ENCODE peak calls at places on chromosomes 6 and 20, in six cellular contexts. T, Y, L, W, C and E are unnamed samples. For H3K9me3 and H3K27me3, the result is how much of the 10 kb centered on the place peaks cover.

GRCh38 chr6:155186052-155186658 is 77.7 kb upstream of the CLDN20 start:
- DNase-seq in T (peak), Y (no peak), L (no peak), W (no peak), C (no peak), E (no peak)

GRCh38 chr20:40477805-40478204 is 211.2 kb downstream of the MAFB start:
- DNase-seq in T (no peak), Y (no peak), L (no peak), W (no peak), C (no peak), E (no peak)

GRCh38 chr6:64988148-64988547 is 718.9 kb downstream of the EYS start:
- DNase-seq in T (peak), Y (no peak), L (no peak), W (no peak), C (no peak), E (no peak)

GRCh38 chr6:136969930-136970329 is 47.8 kb downstream of the SLC35D3 start:
- DNase-seq in T (no peak), Y (no peak), L (no peak), W (no peak), C (no peak), E (no peak)

GRCh38 chr6:135586844-135587243 is 89.3 kb upstream of the AHI1 start:
- DNase-seq in T (peak), Y (peak), L (no peak), W (no peak), C (no peak), E (no peak)

GRCh38 chr6:105769987-105770386 is 316.1 kb upstream of the PRDM1 start:
- DNase-seq in T (peak), Y (no peak), L (no peak), W (no peak), C (no peak), E (no peak)

GRCh38 chr6:130776287-130776925 is 50.8 kb upstream of the SMLR1 start:
- DNase-seq in T (no peak), Y (no peak), L (no peak), W (no peak), C (no peak), E (no peak)

GRCh38 chr6:150666071-150666470 is 66.4 kb downstream of the PLEKHG1 start:
- DNase-seq in T (no peak), Y (no peak), L (no peak), W (no peak), C (peak), E (no peak)

GRCh38 chr6:18997375-18997826 is 610.3 kb downstream of the RNF144B start:
- DNase-seq in T (peak), Y (no peak), L (peak), W (no peak), C (no peak), E (no peak)

GRCh38 chr20:63215101-63216040 is 560 bp downstream of the YTHDF1 start:
- DNase-seq in T (peak), Y (no peak), L (peak), W (no peak), C (no peak), E (no peak)

GRCh38 chr6:124260337-124260736 is 456.7 kb downstream of the NKAIN2 start:
- DNase-seq in T (no peak), Y (no peak), L (no peak), W (no peak), C (no peak), E (no peak)

GRCh38 chr20:37042986-37043972 is 52.5 kb downstream of the RBL1 start:
- DNase-seq in T (no peak), Y (no peak), L (no peak), W (no peak), C (no peak), E (no peak)

GRCh38 chr20:6583134-6583738 is 184.2 kb upstream of the BMP2 start:
- DNase-seq in T (peak), Y (peak), L (peak), W (no peak), C (peak), E (no peak)

GRCh38 chr20:57622579-57623381 is 2.6 kb upstream of the ZBP1 start:
- DNase-seq in T (peak), Y (peak), L (peak), W (no peak), C (no peak), E (no peak)

GRCh38 chr20:47885909-47886453 is 100.7 kb upstream of the SULF2 start:
- DNase-seq in T (no peak), Y (no peak), L (no peak), W (no peak), C (no peak), E (no peak)

GRCh38 chr20:33298391-33298790 is 15.4 kb downstream of the BPIFB1 start:
- DNase-seq in T (no peak), Y (no peak), L (no peak), W (no peak), C (no peak), E (no peak)

GRCh38 chr6:170512249-170512648 is 40.9 kb downstream of the PSMB1 start:
- DNase-seq in T (no peak), Y (no peak), L (no peak), W (no peak), C (no peak), E (no peak)

GRCh38 chr6:35496036-35496850 is 636 bp downstream of the TEAD3 start:
- DNase-seq in T (no peak), Y (no peak), L (peak), W (no peak), C (peak), E (no peak)

GRCh38 chr20:64077094-64077493 is 2.2 kb downstream of the RGS19 start:
- DNase-seq in T (no peak), Y (peak), L (no peak), W (no peak), C (no peak), E (no peak)

GRCh38 chr6:169881976-169882375 is 130.6 kb downstream of the ERMARD start:
- DNase-seq in T (no peak), Y (no peak), L (no peak), W (no peak), C (no peak), E (no peak)

GRCh38 chr20:62325172-62325905 is 22.5 kb downstream of the ADRM1 start:
- DNase-seq in T (no peak), Y (no peak), L (no peak), W (no peak), C (no peak), E (no peak)

GRCh38 chr6:31727034-31727716 is 1.9 kb downstream of the DDAH2 start:
- DNase-seq in T (no peak), Y (no peak), L (no peak), W (no peak), C (peak), E (no peak)

GRCh38 chr20:24664266-24664986 is 195.0 kb downstream of the SYNDIG1 start:
- DNase-seq in T (no peak), Y (no peak), L (no peak), W (no peak), C (no peak), E (no peak)

GRCh38 chr6:3797231-3798200 is 46.0 kb upstream of the PXDC1 start:
- DNase-seq in T (peak), Y (no peak), L (no peak), W (no peak), C (no peak), E (peak)

GRCh38 chr6:31792741-31793140 is 2.8 kb downstream of the VARS1 start:
- DNase-seq in T (peak), Y (no peak), L (no peak), W (no peak), C (no peak), E (no peak)

GRCh38 chr20:17843246-17844132 is 125.1 kb downstream of the SNX5 start:
- DNase-seq in T (peak), Y (no peak), L (no peak), W (no peak), C (peak), E (peak)

GRCh38 chr6:158219229-158219628 is 51.1 kb downstream of the GTF2H5 start:
- DNase-seq in T (peak), Y (no peak), L (no peak), W (no peak), C (no peak), E (peak)
- H3K27ac ChIP-seq in T (peak), Y (no peak), L (no peak), W (no peak), C (no peak), E (peak)

GRCh38 chr20:31403886-31404285 is 2.1 kb downstream of the DEFB121 start:
- DNase-seq in T (no peak), Y (no peak), L (no peak), W (no peak), C (no peak), E (no peak)
- H3K9me3 ChIP-seq in T (under half), Y (under half), L (under half), W (under half), C (under half), E (under half)

GRCh38 chr6:34000281-34000680 is 145.6 kb downstream of the GRM4 start:
- DNase-seq in T (no peak), Y (peak), L (no peak), W (no peak), C (no peak), E (no peak)
- H3K27me3 ChIP-seq in T (under half), Y (under half), L (under half), W (under half), C (under half), E (under half)

DNA sequence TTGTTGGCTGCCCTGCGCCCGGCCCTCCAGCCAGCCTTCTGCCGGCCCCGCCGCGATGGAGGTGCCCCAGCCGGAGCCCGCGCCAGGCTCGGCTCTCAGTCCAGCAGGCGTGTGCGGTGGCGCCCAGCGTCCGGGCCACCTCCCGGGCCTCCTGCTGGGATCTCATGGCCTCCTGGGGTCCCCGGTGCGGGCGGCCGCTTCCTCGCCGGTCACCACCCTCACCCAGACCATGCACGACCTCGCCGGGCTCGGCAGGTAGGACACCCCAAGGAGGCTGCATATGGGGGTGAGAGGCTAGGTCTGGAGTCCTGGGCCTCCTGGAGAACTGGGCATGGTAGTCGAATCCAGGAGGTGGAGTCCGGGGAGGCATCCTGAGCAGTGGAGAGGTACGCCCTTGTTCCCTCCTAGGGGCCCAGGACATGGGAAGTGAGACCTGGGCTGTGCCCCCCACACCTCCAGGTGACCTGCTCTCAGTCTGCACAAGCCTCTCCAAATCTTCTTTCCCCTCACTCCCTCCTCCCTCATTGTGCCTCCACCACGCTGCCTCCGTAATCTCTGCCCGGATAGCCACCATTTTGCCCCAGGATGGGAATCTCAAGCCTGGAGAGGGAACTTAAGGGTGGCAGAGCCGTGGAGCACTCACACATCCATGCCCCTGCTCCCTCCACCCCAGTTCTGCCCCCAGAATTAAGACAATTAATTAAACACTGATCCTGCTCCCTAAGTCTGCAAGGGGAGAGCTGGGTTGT is 541 bp downstream of the CDC25B start:
- DNase-seq in T (no peak), Y (no peak), L (no peak), W (no peak), C (no peak), E (no peak)
- H3K27ac ChIP-seq in T (peak), Y (peak), L (no peak), W (peak), C (peak), E (peak)

GRCh38 chr20:46797201-46797600 is 87.8 kb downstream of the SLC2A10 start:
- DNase-seq in T (no peak), Y (no peak), L (no peak), W (no peak), C (no peak), E (no peak)

GRCh38 chr20:46801003-46801702 is 91.7 kb downstream of the SLC2A10 start:
- DNase-seq in T (no peak), Y (no peak), L (no peak), W (no peak), C (no peak), E (no peak)

GRCh38 chr20:46799781-46800180 is 90.3 kb downstream of the SLC2A10 start:
- DNase-seq in T (no peak), Y (no peak), L (no peak), W (no peak), C (no peak), E (no peak)

GRCh38 chr20:46800405-46800804 is 91.0 kb downstream of the SLC2A10 start:
- DNase-seq in T (no peak), Y (no peak), L (no peak), W (no peak), C (no peak), E (no peak)

DNA sequence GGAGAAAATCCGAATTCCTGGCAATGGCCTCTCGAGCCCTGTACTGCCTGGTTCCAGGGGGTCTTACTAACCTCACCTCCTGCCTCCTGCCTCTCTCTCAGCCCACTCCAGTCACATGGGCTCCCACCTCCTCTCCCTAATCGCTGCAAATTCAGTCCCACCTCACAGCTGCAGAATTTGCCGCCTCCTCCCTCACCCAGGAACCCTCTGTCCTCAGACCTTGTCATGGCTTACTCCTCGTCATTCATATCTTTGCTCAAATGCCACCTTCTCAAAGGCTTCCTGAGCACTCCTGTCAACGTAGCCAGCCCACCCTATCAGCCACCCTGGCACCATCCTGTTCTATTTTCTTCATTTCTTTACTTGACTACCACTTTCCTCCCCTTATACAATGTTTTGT is 89.0 kb downstream of the SLC2A10 start:
- DNase-seq in T (no peak), Y (no peak), L (no peak), W (no peak), C (no peak), E (no peak)
- H3K9me3 ChIP-seq in T (under half), Y (under half), L (under half), W (under half), C (under half), E (under half)

GRCh38 chr20:4046311-4046924 is 31.1 kb upstream of the RNF24 start:
- DNase-seq in T (no peak), Y (no peak), L (no peak), W (no peak), C (peak), E (no peak)
- H3K27me3 ChIP-seq in T (under half), Y (under half), L (under half), W (under half), C (under half), E (under half)

GRCh38 chr6:111727041-111727440 is 121.4 kb upstream of the TRAF3IP2 start:
- DNase-seq in T (peak), Y (no peak), L (no peak), W (no peak), C (no peak), E (no peak)
- H3K27ac ChIP-seq in T (no peak), Y (no peak), L (no peak), W (no peak), C (no peak), E (no peak)